ENCODE peak calls at places on chromosomes 11 and 22, in five cellular contexts. I, T, V, W and F are unnamed samples.

GRCh38 chr11:7019500-7020182 is 505 bp downstream of the ZNF214 start:
- DNase-seq in I (no peak), T (no peak), V (no peak), W (no peak), F (peak; percentile 40)

GRCh38 chr22:19352217-19352616 is 60.7 kb upstream of the CLTCL1 start:
- DNase-seq in I (no peak), T (no peak), V (no peak), W (no peak), F (no peak)

GRCh38 chr11:65395961-65396530 is 9.6 kb downstream of the FRMD8 start:
- DNase-seq in I (no peak), T (no peak), V (no peak), W (no peak), F (no peak)

GRCh38 chr11:128448981-128449713 is 138.2 kb downstream of the ETS1 start:
- DNase-seq in I (no peak), T (no peak), V (no peak), W (no peak), F (no peak)

GRCh38 chr22:27108425-27109114 is 451.2 kb downstream of the MIAT start:
- DNase-seq in I (no peak), T (peak; percentile 60), V (no peak), W (no peak), F (no peak)

GRCh38 chr11:68146704-68147474 is 25.7 kb upstream of the CHKA start:
- DNase-seq in I (no peak), T (peak; percentile 32), V (no peak), W (no peak), F (peak; percentile 14)

GRCh38 chr11:59551651-59552521 is 40.5 kb downstream of the OR4D9 start:
- DNase-seq in I (no peak), T (peak; percentile 52), V (no peak), W (no peak), F (peak; percentile 87)

GRCh38 chr22:27512283-27512761 is 289.2 kb downstream of the MN1 start:
- DNase-seq in I (no peak), T (no peak), V (no peak), W (no peak), F (no peak)

GRCh38 chr11:114058026-114058706 is 1.3 kb upstream of the ZBTB16 start:
- DNase-seq in I (no peak), T (no peak), V (no peak), W (no peak), F (no peak)

GRCh38 chr11:69683764-69684333 is 8.7 kb upstream of the LTO1 start:
- DNase-seq in I (no peak), T (no peak), V (no peak), W (no peak), F (no peak)

GRCh38 chr11:105466582-105467228 is 143.2 kb upstream of the GRIA4 start:
- DNase-seq in I (no peak), T (no peak), V (no peak), W (no peak), F (no peak)

GRCh38 chr11:35617687-35618496 is at the start of gene FJX1:
- DNase-seq in I (no peak), T (peak; percentile 68), V (no peak), W (no peak), F (peak; percentile 93)

GRCh38 chr22:43396934-43397457 is 14.8 kb upstream of the MPPED1 start:
- DNase-seq in I (no peak), T (no peak), V (no peak), W (no peak), F (no peak)

GRCh38 chr11:62004473-62004872 is 37.0 kb upstream of the FTH1 start:
- DNase-seq in I (no peak), T (no peak), V (no peak), W (no peak), F (no peak)

GRCh38 chr11:12029738-12030363 is 21.4 kb upstream of the DKK3 start:
- DNase-seq in I (no peak), T (no peak), V (no peak), W (no peak), F (peak; percentile 77)

GRCh38 chr11:10351768-10352641 is 47.1 kb downstream of the ADM start:
- DNase-seq in I (no peak), T (no peak), V (no peak), W (no peak), F (peak; percentile 35)

GRCh38 chr22:42080287-42080686 is 787 bp downstream of the SMDT1 start:
- DNase-seq in I (no peak), T (peak; percentile 80), V (no peak), W (no peak), F (peak; percentile 63)

GRCh38 chr11:109851780-109852390 is 241.3 kb upstream of the ZC3H12C start:
- DNase-seq in I (no peak), T (no peak), V (no peak), W (no peak), F (no peak)

GRCh38 chr11:27973851-27974536 is 134.0 kb downstream of the KIF18A start:
- DNase-seq in I (no peak), T (no peak), V (no peak), W (no peak), F (no peak)

GRCh38 chr11:125284209-125284608 is 119.7 kb downstream of the PKNOX2 start:
- DNase-seq in I (no peak), T (no peak), V (no peak), W (no peak), F (no peak)

GRCh38 chr11:121722431-121723256 is 269.9 kb upstream of the SORL1-AS1 start:
- DNase-seq in I (no peak), T (peak; percentile 96), V (no peak), W (no peak), F (no peak)